ENCODE peak calls at places on chromosomes 12 and 14, in four cellular contexts. P is kidney; W is activated CD4-positive, alpha-beta T cell treated with anti-CD3 and anti-CD28 coated beads for 48 hours; M is activated T-cell treated with anti-CD3 and anti-CD28 coated beads for 4 hours. F is an unnamed sample.

GRCh38 chr12:116381744-116382455 is 104.4 kb upstream of the MED13L start:
- DNase-seq in M (no peak), P (no peak), W (no peak), F (peak; percentile 78)

GRCh38 chr12:121130866-121131373 is 1.8 kb upstream of the P2RX7 start:
- DNase-seq in P (no peak), W (no peak), M (no peak), F (no peak)

GRCh38 chr12:42779186-42779859 is 189.8 kb upstream of the PRICKLE1 start:
- DNase-seq in P (no peak), W (no peak), M (no peak), F (no peak)

GRCh38 chr12:40055227-40055579 is 50.7 kb downstream of the SLC2A13 start:
- DNase-seq in M (no peak), P (no peak), W (no peak), F (no peak)

GRCh38 chr12:109553929-109554500 is 19.3 kb downstream of the MMAB start:
- DNase-seq in M (no peak), W (no peak), P (no peak), F (no peak)

GRCh38 chr12:93922583-93923006 is 225.8 kb upstream of the PLXNC1 start:
- DNase-seq in P (no peak), W (no peak), M (no peak), F (no peak)

GRCh38 chr12:28313631-28314030 is 123.4 kb downstream of the CCDC91 start:
- DNase-seq in W (no peak), M (no peak), P (no peak), F (no peak)

GRCh38 chr14:104096751-104097700 is 11.5 kb downstream of the ASPG start:
- DNase-seq in M (no peak), P (peak; percentile 73), W (no peak), F (peak; percentile 69)

GRCh38 chr12:111100554-111100953 is 180.2 kb upstream of the MYL2 start:
- DNase-seq in P (no peak), W (no peak), M (no peak), F (no peak)

GRCh38 chr12:121888478-121889266 is at the start of gene PSMD9:
- DNase-seq in P (peak; percentile 99), M (peak; percentile 99), W (peak; percentile 99), F (peak; percentile 99)

GRCh38 chr12:132600048-132601032 is 10.0 kb downstream of the LRCOL1 start:
- DNase-seq in M (no peak), P (peak; percentile 92), W (peak; percentile 40), F (no peak)

GRCh38 chr12:114263031-114263825 is 142.7 kb downstream of the TBX5 start:
- DNase-seq in P (no peak), W (no peak), M (no peak), F (no peak)

GRCh38 chr14:96038920-96039632 is at the start of gene C14orf132:
- DNase-seq in M (peak; percentile 42), P (peak; percentile 92), W (peak; percentile 73), F (no peak)

F was measured in chondrocyte.